ENCODE peak calls at places on chromosomes 7 and 10, in seven cellular contexts. H is kidney glomerular epithelial cell; R is stimulated activated CD8-positive, alpha-beta memory T cell treated with anti-CD3 and anti-CD28 coated beads, Interleukin-2, amount 100 ng/mL, for 1 hour; O is choroid plexus epithelial cell; A is fibroblast of mammary gland; Q is activated T-cell treated with anti-CD3 and anti-CD28 coated beads, Interleukin-2, amount 50 U/mL, for 24 hours; J is NCI-H460. N is an unnamed sample.

GRCh38 chr7:23247602-23248335 is 1.2 kb downstream of the GPNMB start:
- DNase-seq in R (no peak), Q (no peak), A (peak; percentile 23), O (peak; percentile 17), J (no peak), H (no peak), N (no peak)

GRCh38 chr10:86363184-86363832 is 3.3 kb downstream of the GRID1 start:
- DNase-seq in J (no peak), A (no peak), Q (no peak), R (no peak), O (peak; percentile 29), H (peak; percentile 20), N (no peak)

GRCh38 chr10:112957589-112958202 is 7.6 kb downstream of the TCF7L2 start:
- DNase-seq in J (no peak), R (no peak), A (peak; percentile 57), O (peak; percentile 28), Q (no peak), H (no peak), N (no peak)

GRCh38 chr10:46329690-46330016 is 42.9 kb downstream of the ANTXRL start:
- DNase-seq in J (no peak), O (peak; percentile 72), A (no peak), H (no peak), Q (no peak), R (no peak), N (no peak)

GRCh38 chr10:91558473-91558872 is 74.4 kb downstream of the PPP1R3C start:
- DNase-seq in H (no peak), A (no peak), J (no peak), R (no peak), Q (no peak), O (no peak), N (no peak)

GRCh38 chr7:39560398-39560797 is 5.8 kb upstream of the YAE1 start:
- DNase-seq in Q (no peak), R (no peak), A (peak; percentile 30), O (no peak), H (no peak), J (no peak), N (no peak)

GRCh38 chr7:76206633-76207032 is 4.9 kb downstream of the SRRM3 start:
- DNase-seq in Q (no peak), A (peak; percentile 28), J (no peak), H (no peak), O (peak; percentile 30), R (no peak), N (no peak)

GRCh38 chr7:43954524-43955228 is 28.4 kb downstream of the UBE2D4 start:
- DNase-seq in H (peak; percentile 9), R (no peak), O (peak; percentile 77), Q (no peak), A (peak; percentile 71), J (peak; percentile 43), N (peak; percentile 59)

GRCh38 chr10:132785433-132786278 is at the start of gene NKX6-2:
- DNase-seq in H (no peak), O (peak; percentile 8), A (peak; percentile 9), R (no peak), Q (no peak), J (no peak), N (no peak)

GRCh38 chr7:12732428-12732827 is 45.0 kb downstream of the ARL4A start:
- DNase-seq in R (no peak), J (no peak), O (no peak), A (no peak), Q (no peak), H (no peak), N (no peak)

GRCh38 chr10:47457528-47457820 is 26.4 kb downstream of the ANXA8 start:
- DNase-seq in R (no peak), O (peak; percentile 11), H (no peak), Q (no peak), A (no peak), J (no peak), N (no peak)

GRCh38 chr10:95785317-95785716 is 29.4 kb downstream of the ENTPD1 start:
- DNase-seq in Q (no peak), R (no peak), O (no peak), H (no peak), J (no peak), A (no peak), N (no peak)

GRCh38 chr10:72273410-72274212 is at the start of gene DDIT4:
- DNase-seq in A (peak; percentile 98), Q (peak; percentile 99), H (peak; percentile 97), R (peak; percentile 94), O (peak; percentile 100), J (peak; percentile 99), N (peak; percentile 96)

GRCh38 chr10:13587367-13587766 is 602 bp downstream of the PRPF18 start:
- DNase-seq in R (no peak), Q (peak; percentile 30), O (peak; percentile 7), A (peak; percentile 5), J (no peak), H (no peak), N (no peak)

GRCh38 chr7:115731796-115732471 is 298.6 kb downstream of the TFEC start:
- DNase-seq in O (no peak), H (no peak), J (no peak), A (no peak), Q (no peak), R (no peak), N (no peak)

GRCh38 chr7:19464751-19465150 is 244.1 kb downstream of the POLR1F start:
- DNase-seq in Q (no peak), O (no peak), J (no peak), R (no peak), A (no peak), H (no peak), N (no peak)

GRCh38 chr7:17773289-17773626 is 167.0 kb downstream of the SNX13 start:
- DNase-seq in A (peak; percentile 95), O (peak; percentile 94), J (peak; percentile 9), H (peak; percentile 85), Q (no peak), R (no peak), N (no peak)

GRCh38 chr7:91800389-91800788 is 80.1 kb downstream of the MTERF1 start:
- DNase-seq in J (no peak), O (no peak), H (no peak), A (no peak), R (no peak), Q (no peak), N (no peak)

GRCh38 chr7:129493555-129493954 is 8.8 kb upstream of the SMKR1 start:
- DNase-seq in R (no peak), O (peak; percentile 50), Q (no peak), A (peak; percentile 40), H (no peak), J (no peak), N (no peak)

GRCh38 chr7:80593869-80594587 is 44.4 kb upstream of the CD36 start:
- DNase-seq in A (no peak), O (peak; percentile 22), J (no peak), R (no peak), H (no peak), Q (no peak), N (no peak)

GRCh38 chr10:8396675-8397074 is 342.2 kb downstream of the GATA3 start:
- DNase-seq in A (no peak), R (no peak), J (no peak), O (peak; percentile 11), H (no peak), Q (no peak), N (no peak)

GRCh38 chr10:75788394-75789205 is 357.2 kb downstream of the LRMDA start:
- DNase-seq in O (peak; percentile 36), A (peak; percentile 85), H (no peak), R (no peak), J (no peak), Q (no peak), N (no peak)

GRCh38 chr7:55086413-55087201 is 67.8 kb downstream of the EGFR start:
- DNase-seq in Q (peak; percentile 48), O (peak; percentile 87), R (no peak), H (peak; percentile 98), J (no peak), A (peak; percentile 90), N (no peak)

GRCh38 chr10:13977861-13978843 is 352.6 kb downstream of the FRMD4A start:
- DNase-seq in O (peak; percentile 58), R (no peak), H (no peak), J (no peak), Q (no peak), A (peak; percentile 97), N (no peak)